ENCODE peak calls at places on chromosomes 4 and X, in four cellular contexts. One of them, this sample, is unnamed.

GRCh38 chr4:181659202-181659601 is 584.0 kb upstream of the TENM3 start:
- DNase-seq in HCT116: no peak
- DNase-seq in HepG2: no peak
- DNase-seq in K562: no peak
- DNase-seq in this sample: no peak

GRCh38 chr4:138178566-138178965 is 63.6 kb downstream of the SLC7A11 start:
- DNase-seq in HCT116: no peak
- DNase-seq in K562: no peak
- DNase-seq in HepG2: no peak
- DNase-seq in this sample: no peak

GRCh38 chrX:7346021-7346420 is 198.1 kb upstream of the PUDP start:
- DNase-seq in HepG2: no peak
- DNase-seq in K562: no peak
- DNase-seq in HCT116: no peak
- DNase-seq in this sample: no peak

GRCh38 chrX:51876441-51876840 is 17.0 kb upstream of the MAGED1 start:
- DNase-seq in HCT116: no peak
- DNase-seq in HepG2: no peak
- DNase-seq in K562: no peak
- DNase-seq in this sample: no peak

GRCh38 chrX:41334866-41335589 is 1.1 kb downstream of the DDX3X start:
- DNase-seq in HepG2: no peak
- DNase-seq in HCT116: no peak
- DNase-seq in K562: peak
- DNase-seq in this sample: peak

GRCh38 chrX:49160908-49161307 is 1.6 kb upstream of the MAGIX start:
- DNase-seq in HCT116: no peak
- DNase-seq in K562: no peak
- DNase-seq in HepG2: no peak
- DNase-seq in this sample: no peak

GRCh38 chr4:145988628-145989027 is 50.0 kb upstream of the ZNF827 start:
- DNase-seq in HCT116: no peak
- DNase-seq in HepG2: no peak
- DNase-seq in K562: no peak
- DNase-seq in this sample: no peak

GRCh38 chr4:126440297-126440696 is 1125.5 kb downstream of the FAT4 start:
- DNase-seq in HepG2: no peak
- DNase-seq in K562: no peak
- DNase-seq in HCT116: no peak
- DNase-seq in this sample: no peak

GRCh38 chr4:89752932-89753598 is 83.9 kb downstream of the SNCA start:
- DNase-seq in HepG2: no peak
- DNase-seq in HCT116: no peak
- DNase-seq in K562: no peak
- DNase-seq in this sample: peak

GRCh38 chr4:48853604-48854394 is 22.9 kb downstream of the OCIAD1 start:
- DNase-seq in HCT116: no peak
- DNase-seq in K562: no peak
- DNase-seq in HepG2: no peak
- DNase-seq in this sample: no peak

GRCh38 chrX:8841911-8842310 is 40.7 kb upstream of the FAM9A start:
- DNase-seq in HepG2: no peak
- DNase-seq in K562: no peak
- DNase-seq in HCT116: no peak
- DNase-seq in this sample: no peak
- TF ChIP-seq ZBTB33 in HepG2: no peak
- TF ChIP-seq ZBTB33 in K562: no peak
- TF ChIP-seq ZBTB33 in HCT116: no peak
- TF ChIP-seq ZBTB33 in this sample: no peak

GRCh38 chr4:56531149-56531770 is 25.7 kb downstream of the ARL9 start:
- DNase-seq in K562: no peak
- DNase-seq in HepG2: no peak
- DNase-seq in HCT116: no peak
- DNase-seq in this sample: no peak
- H3K9ac ChIP-seq in K562: peak
- H3K9ac ChIP-seq in HepG2: no peak
- H3K9ac ChIP-seq in HCT116: no peak
- H3K9ac ChIP-seq in this sample: peak

GRCh38 chr4:149555146-149555545 is 260.5 kb downstream of the IQCM start:
- DNase-seq in K562: no peak
- DNase-seq in HepG2: no peak
- DNase-seq in HCT116: no peak
- DNase-seq in this sample: no peak
- H3K27ac ChIP-seq in K562: no peak
- H3K27ac ChIP-seq in HepG2: no peak
- H3K27ac ChIP-seq in HCT116: no peak
- H3K27ac ChIP-seq in this sample: no peak

GRCh38 chrX:150929058-150929457 is 30.6 kb upstream of the CD99L2 start:
- DNase-seq in HCT116: no peak
- DNase-seq in HepG2: no peak
- DNase-seq in K562: no peak
- DNase-seq in this sample: no peak

GRCh38 chrX:150926791-150927190 is 28.3 kb upstream of the CD99L2 start:
- DNase-seq in HCT116: no peak
- DNase-seq in HepG2: no peak
- DNase-seq in K562: no peak
- DNase-seq in this sample: no peak

DNA sequence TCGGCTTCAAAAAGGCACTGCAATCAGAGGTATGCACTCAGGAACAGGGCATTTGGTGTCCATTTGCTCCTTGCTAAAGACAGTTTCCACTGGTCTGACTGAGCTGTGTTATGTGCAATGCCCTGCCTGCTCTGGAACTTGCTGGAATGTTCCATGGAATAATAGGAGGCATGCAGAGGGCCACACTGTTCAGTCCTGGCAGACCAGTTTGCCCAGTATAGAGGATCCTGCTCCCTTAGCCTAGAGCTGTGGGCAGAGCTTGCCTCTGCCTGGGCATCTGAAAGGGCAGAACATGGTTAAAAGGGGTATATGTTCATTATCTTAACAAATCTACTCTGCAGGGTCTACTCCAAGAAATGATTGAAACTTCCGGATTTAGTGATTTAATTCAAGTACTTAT is 27.8 kb upstream of the CD99L2 start:
- DNase-seq in HCT116: no peak
- DNase-seq in HepG2: no peak
- DNase-seq in K562: no peak
- DNase-seq in this sample: no peak
- TF ChIP-seq ZBTB33 in HCT116: no peak
- TF ChIP-seq ZBTB33 in HepG2: no peak
- TF ChIP-seq ZBTB33 in K562: no peak
- TF ChIP-seq ZBTB33 in this sample: no peak

GRCh38 chr4:76305033-76305687 is 1.4 kb upstream of the STBD1 start:
- DNase-seq in HCT116: no peak
- DNase-seq in HepG2: no peak
- DNase-seq in K562: no peak
- DNase-seq in this sample: no peak
- H3K9ac ChIP-seq in HCT116: peak
- H3K9ac ChIP-seq in HepG2: peak
- H3K9ac ChIP-seq in K562: no peak
- H3K9ac ChIP-seq in this sample: peak

GRCh38 chrX:110301194-110301593 is 16.7 kb downstream of the AMMECR1 start:
- DNase-seq in K562: no peak
- DNase-seq in HepG2: no peak
- DNase-seq in HCT116: no peak
- DNase-seq in this sample: no peak

GRCh38 chrX:110304371-110304770 is 13.5 kb downstream of the AMMECR1 start:
- DNase-seq in K562: no peak
- DNase-seq in HCT116: no peak
- DNase-seq in HepG2: no peak
- DNase-seq in this sample: no peak

GRCh38 chrX:110304884-110305283 is 13.0 kb downstream of the AMMECR1 start:
- DNase-seq in HepG2: no peak
- DNase-seq in HCT116: no peak
- DNase-seq in K562: no peak
- DNase-seq in this sample: no peak

DNA sequence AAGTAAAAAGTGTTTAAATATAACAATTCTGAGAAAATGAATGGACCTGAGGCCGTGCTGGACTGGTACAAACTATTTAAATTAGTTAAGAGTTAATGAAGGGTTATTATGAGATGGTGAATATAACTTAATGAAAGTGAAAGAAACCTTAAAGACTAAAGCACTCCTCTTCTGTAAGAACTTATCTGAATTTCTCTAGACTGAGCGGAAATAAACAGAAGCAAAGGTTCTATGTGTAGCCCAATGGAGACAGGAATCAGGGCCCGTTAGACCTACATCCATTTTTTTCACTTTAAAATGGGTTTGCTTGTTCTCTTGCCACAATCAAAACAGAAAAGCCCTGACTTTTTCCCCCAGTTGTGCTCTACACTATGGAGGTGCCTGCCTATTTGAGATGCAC is 14.9 kb downstream of the AMMECR1 start:
- DNase-seq in HepG2: no peak
- DNase-seq in K562: no peak
- DNase-seq in HCT116: no peak
- DNase-seq in this sample: no peak
- H3K27ac ChIP-seq in HepG2: no peak
- H3K27ac ChIP-seq in K562: no peak
- H3K27ac ChIP-seq in HCT116: no peak
- H3K27ac ChIP-seq in this sample: no peak

DNA sequence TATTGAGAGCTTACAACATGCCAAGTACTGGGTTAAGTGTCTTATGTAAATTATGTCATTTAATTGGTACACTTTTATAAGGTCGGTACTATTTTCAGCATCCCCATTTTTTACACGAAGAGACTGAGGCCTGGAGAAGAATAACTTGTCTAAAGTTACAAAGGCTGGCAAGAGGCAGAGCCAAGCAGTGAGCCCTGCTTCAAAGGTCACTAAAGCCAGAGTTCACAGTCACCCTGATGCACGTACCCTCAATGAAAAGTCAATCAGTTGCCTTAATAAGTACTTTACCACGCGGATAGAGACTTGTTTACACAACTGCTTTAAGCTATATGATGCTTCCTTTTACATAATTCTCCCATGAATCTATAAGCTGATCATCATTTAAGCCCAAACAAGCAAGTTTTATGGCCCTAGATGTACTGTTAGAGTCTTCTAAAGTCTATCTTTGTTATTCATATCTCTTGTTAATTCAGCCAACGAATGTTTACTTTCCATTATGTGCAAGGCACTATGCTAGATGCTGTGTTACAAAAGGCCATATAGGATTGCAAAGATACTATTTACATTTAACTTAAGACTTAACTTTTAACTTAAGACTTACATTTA is 57.4 kb downstream of the SEL1L3 start:
- DNase-seq in HepG2: no peak
- DNase-seq in K562: no peak
- DNase-seq in HCT116: no peak
- DNase-seq in this sample: no peak
- TF ChIP-seq ZBTB33 in HepG2: no peak
- TF ChIP-seq ZBTB33 in K562: no peak
- TF ChIP-seq ZBTB33 in HCT116: no peak
- TF ChIP-seq ZBTB33 in this sample: no peak

GRCh38 chr4:26141916-26142638 is 178.7 kb upstream of the RBPJ start:
- DNase-seq in HCT116: no peak
- DNase-seq in K562: no peak
- DNase-seq in HepG2: no peak
- DNase-seq in this sample: no peak

GRCh38 chr4:26139310-26139924 is 181.4 kb upstream of the RBPJ start:
- DNase-seq in HCT116: no peak
- DNase-seq in HepG2: no peak
- DNase-seq in K562: no peak
- DNase-seq in this sample: no peak

GRCh38 chr4:26136615-26137014 is 184.2 kb upstream of the RBPJ start:
- DNase-seq in HCT116: no peak
- DNase-seq in HepG2: no peak
- DNase-seq in K562: no peak
- DNase-seq in this sample: no peak

GRCh38 chr4:26141101-26141830 is 179.5 kb upstream of the RBPJ start:
- DNase-seq in K562: no peak
- DNase-seq in HCT116: no peak
- DNase-seq in HepG2: no peak
- DNase-seq in this sample: no peak

GRCh38 chr4:26140150-26140898 is 180.5 kb upstream of the RBPJ start:
- DNase-seq in HepG2: no peak
- DNase-seq in HCT116: no peak
- DNase-seq in K562: no peak
- DNase-seq in this sample: no peak
- H3K9ac ChIP-seq in HepG2: no peak
- H3K9ac ChIP-seq in HCT116: no peak
- H3K9ac ChIP-seq in K562: no peak
- H3K9ac ChIP-seq in this sample: no peak

DNA sequence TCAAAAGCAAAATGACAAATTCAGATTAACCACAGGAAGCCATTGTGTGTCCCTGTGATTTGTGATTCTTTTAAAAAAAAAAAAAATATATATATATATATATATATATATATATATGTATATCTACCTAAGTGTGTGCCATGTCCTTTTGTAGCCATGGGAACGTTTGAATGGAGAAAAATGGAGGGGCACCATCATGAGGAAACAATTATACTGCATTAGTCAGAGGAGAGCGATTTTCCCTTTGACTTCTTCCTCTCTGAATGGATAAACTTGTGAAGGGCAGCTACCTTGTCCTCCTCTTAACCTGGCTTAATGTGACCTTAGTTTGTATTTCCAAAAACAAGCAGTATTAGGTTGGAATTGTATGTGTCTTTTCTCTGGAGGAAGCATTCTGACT is 23.3 kb upstream of the CBLL2 start:
- DNase-seq in HCT116: no peak
- DNase-seq in HepG2: no peak
- DNase-seq in K562: no peak
- DNase-seq in this sample: no peak
- H3K27ac ChIP-seq in HCT116: no peak
- H3K27ac ChIP-seq in HepG2: no peak
- H3K27ac ChIP-seq in K562: no peak
- H3K27ac ChIP-seq in this sample: no peak